ENCODE peak calls at places on chromosomes 3 and 15, in four cellular contexts. Z is cardiac fibroblast, F is prostate gland, L is fibroblast of pulmonary artery. B is an unnamed sample.

GRCh38 chr3:130671545-130671944 is 75.1 kb downstream of the PIK3R4 start:
- DNase-seq in Z (no peak), F (no peak), L (no peak), B (no peak)

GRCh38 chr3:25237602-25238001 is 190.5 kb upstream of the RARB start:
- DNase-seq in Z (no peak), F (no peak), L (no peak), B (no peak)

GRCh38 chr15:31352283-31352880 is 25.7 kb downstream of the KLF13 start:
- DNase-seq in Z (no peak), F (no peak), L (no peak), B (peak)

GRCh38 chr3:174333640-174334039 is 525.5 kb upstream of the NAALADL2 start:
- DNase-seq in Z (no peak), F (peak), L (no peak), B (no peak)

GRCh38 chr3:61420136-61420759 is 141.1 kb upstream of the PTPRG start:
- DNase-seq in Z (no peak), F (no peak), L (no peak), B (no peak)

GRCh38 chr3:40827942-40828688 is 303.4 kb downstream of the ZNF621 start:
- DNase-seq in Z (peak), F (no peak), L (peak), B (no peak)

GRCh38 chr15:69297642-69298353 is 914 bp upstream of the PAQR5 start:
- DNase-seq in Z (no peak), F (no peak), L (no peak), B (no peak)

GRCh38 chr3:14545251-14545635 is 5.1 kb upstream of the GRIP2 start:
- DNase-seq in Z (no peak), F (no peak), L (no peak), B (no peak)

GRCh38 chr15:43165801-43166325 is 19.3 kb upstream of the CCNDBP1 start:
- DNase-seq in Z (no peak), F (no peak), L (no peak), B (no peak)

GRCh38 chr3:58333206-58334012 is 717 bp downstream of the PXK start:
- DNase-seq in Z (peak), F (peak), L (peak), B (no peak)

GRCh38 chr15:82044373-82045178 is 1.2 kb downstream of the MEX3B start:
- DNase-seq in Z (peak), F (peak), L (peak), B (peak)

GRCh38 chr3:23845817-23846216 is 40.1 kb downstream of the UBE2E1 start:
- DNase-seq in Z (no peak), F (no peak), L (no peak), B (no peak)

GRCh38 chr3:170429050-170429449 is 10.4 kb downstream of the CLDN11 start:
- DNase-seq in Z (peak), F (no peak), L (peak), B (no peak)

GRCh38 chr15:33292718-33293307 is 18.0 kb upstream of the RYR3 start:
- DNase-seq in Z (peak), F (peak), L (peak), B (peak)

GRCh38 chr15:93170320-93170719 is 81.3 kb upstream of the RGMA start:
- DNase-seq in Z (no peak), F (no peak), L (no peak), B (no peak)

GRCh38 chr15:70395164-70395563 is 297.4 kb upstream of the TLE3 start:
- DNase-seq in Z (no peak), F (no peak), L (no peak), B (no peak)

GRCh38 chr3:74844428-74844827 is 230.0 kb upstream of the CNTN3 start:
- DNase-seq in Z (no peak), F (no peak), L (no peak), B (no peak)

GRCh38 chr15:42836251-42836650 is 84.3 kb downstream of the TTBK2 start:
- DNase-seq in Z (no peak), F (no peak), L (peak), B (peak)

DNA sequence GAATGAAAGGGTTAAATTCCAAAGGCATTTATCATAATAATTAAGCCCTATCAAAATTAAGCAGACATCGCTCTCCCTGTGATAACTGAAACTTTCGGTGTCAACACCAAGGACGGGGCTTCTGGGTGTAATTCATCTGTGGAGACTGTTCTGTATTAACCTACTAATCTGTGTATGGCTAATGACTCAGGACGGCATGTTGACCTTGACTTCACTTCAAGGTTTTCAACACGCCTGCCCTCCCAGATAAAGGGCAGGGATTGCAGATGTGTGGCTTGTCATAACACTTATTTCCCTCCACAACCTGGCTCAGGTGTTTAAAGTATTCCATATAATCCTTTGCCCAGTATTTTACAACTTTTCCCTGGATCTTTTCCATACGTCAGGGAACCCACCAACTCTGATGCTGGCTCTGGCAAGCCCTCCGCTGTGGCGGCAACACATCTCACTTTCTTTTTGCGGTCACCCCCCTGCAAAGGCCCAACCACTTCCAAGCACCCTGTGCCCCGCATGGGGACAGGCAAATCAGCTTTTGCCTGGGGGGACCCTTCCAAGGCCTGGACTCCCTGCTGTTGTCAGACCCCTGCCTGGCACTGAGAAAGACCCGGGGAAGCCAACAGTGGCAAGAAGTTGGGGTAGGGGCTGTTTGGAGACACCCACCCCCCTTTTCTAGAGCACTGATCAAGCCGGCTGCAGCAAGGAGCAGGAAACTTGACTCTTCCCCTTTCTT is 93.2 kb upstream of the MEF2A start:
- DNase-seq in Z (no peak), F (no peak), L (no peak), B (no peak)
- H3K4me3 ChIP-seq in Z (no peak), F (no peak), L (no peak), B (no peak)

GRCh38 chr15:39438795-39439577 is 141.9 kb upstream of the THBS1 start:
- DNase-seq in Z (no peak), F (no peak), L (peak), B (no peak)
- TF ChIP-seq CTCF in Z (no peak), F (no peak), L (peak), B (no peak)

DNA sequence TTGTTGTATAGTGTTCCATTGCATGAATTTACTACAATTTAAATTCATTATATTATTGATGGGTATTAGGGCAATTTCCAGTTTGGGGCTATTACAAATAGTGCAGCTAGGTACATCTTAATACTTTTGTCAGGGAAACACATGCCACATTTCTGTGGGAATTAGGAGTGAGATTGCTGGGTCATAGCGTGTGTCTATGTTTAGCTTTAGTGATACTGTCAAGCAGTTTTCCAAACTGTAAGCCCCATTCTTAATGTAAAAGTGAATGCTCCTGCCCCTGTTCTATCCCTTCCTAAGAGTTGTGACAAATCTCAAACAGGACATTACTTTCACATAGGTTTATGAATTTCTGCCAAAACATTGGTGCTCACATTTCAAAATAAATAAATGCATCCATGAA is 184.5 kb upstream of the ANKRD28 start:
- DNase-seq in Z (no peak), F (no peak), L (no peak), B (no peak)
- H3K4me3 ChIP-seq in Z (no peak), F (no peak), L (no peak), B (peak)

GRCh38 chr3:167497903-167498302 is 24.1 kb upstream of the SERPINI2 start:
- DNase-seq in Z (no peak), F (no peak), L (no peak), B (no peak)

GRCh38 chr3:167487556-167487955 is 13.7 kb upstream of the SERPINI2 start:
- DNase-seq in Z (no peak), F (no peak), L (no peak), B (no peak)

GRCh38 chr3:167489571-167489970 is 15.7 kb upstream of the SERPINI2 start:
- DNase-seq in Z (no peak), F (no peak), L (no peak), B (no peak)

GRCh38 chr3:167491626-167492025 is 17.8 kb upstream of the SERPINI2 start:
- DNase-seq in Z (no peak), F (no peak), L (no peak), B (no peak)

DNA sequence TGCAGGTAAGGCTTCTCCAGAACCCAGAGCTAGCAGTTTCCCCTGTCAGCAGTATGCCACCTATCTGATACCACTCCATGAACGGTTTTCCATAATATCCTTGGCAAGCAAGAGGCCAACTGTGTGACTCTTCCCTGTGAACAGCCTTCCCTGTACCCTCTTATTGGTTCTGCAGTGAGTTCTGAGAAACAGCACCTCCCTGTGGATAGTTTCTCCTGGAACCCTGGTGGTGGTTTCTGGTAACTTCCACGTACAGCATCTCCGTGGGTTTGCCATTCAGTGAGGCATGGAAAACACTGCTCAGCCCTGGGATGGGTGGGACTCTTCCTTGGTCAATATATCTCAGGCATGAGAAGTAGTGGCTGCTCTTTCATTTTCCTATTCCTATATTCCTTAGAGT is 19.4 kb upstream of the SERPINI2 start:
- DNase-seq in Z (no peak), F (no peak), L (no peak), B (no peak)
- TF ChIP-seq CTCF in Z (no peak), F (no peak), L (peak), B (no peak)

DNA sequence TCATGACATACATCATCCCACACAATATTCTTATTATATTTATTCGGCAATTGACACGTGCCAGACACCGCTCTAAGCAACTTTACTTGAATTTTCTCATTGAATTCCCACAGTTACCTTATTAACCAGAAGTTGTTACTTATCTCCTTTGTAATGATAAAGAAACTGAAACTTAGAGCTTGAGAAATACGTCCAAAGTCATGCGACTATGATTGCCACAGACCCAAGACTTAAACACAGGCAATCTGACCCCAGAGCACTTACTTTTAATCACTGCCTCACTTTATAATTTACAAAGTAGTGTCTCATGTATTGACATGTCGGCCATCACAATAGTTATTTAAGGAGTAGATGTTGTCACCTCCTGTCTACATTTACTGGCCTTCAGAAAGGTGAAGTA is 64.7 kb downstream of the ATP13A4 start:
- DNase-seq in Z (no peak), F (no peak), L (no peak), B (no peak)
- H3K4me3 ChIP-seq in Z (no peak), F (no peak), L (no peak), B (no peak)

GRCh38 chr3:52385157-52385556 is 59.7 kb downstream of the SEMA3G start:
- DNase-seq in Z (peak), F (no peak), L (peak), B (peak)
- TF ChIP-seq CTCF in Z (peak), F (no peak), L (peak), B (peak)

GRCh38 chr3:124467980-124468902 is 262.0 kb upstream of the UMPS start:
- DNase-seq in Z (peak), F (peak), L (peak), B (peak)
- H3K4me3 ChIP-seq in Z (no peak), F (no peak), L (no peak), B (no peak)

GRCh38 chr15:48642795-48643194 is 2.7 kb downstream of the FBN1 start:
- DNase-seq in Z (peak), F (no peak), L (no peak), B (no peak)

GRCh38 chr15:48638966-48639365 is 6.5 kb downstream of the FBN1 start:
- DNase-seq in Z (no peak), F (no peak), L (no peak), B (no peak)

GRCh38 chr15:48643776-48644497 is 1.6 kb downstream of the FBN1 start:
- DNase-seq in Z (peak), F (no peak), L (no peak), B (no peak)

GRCh38 chr15:48643236-48643635 is 2.3 kb downstream of the FBN1 start:
- DNase-seq in Z (peak), F (no peak), L (no peak), B (no peak)

GRCh38 chr15:48641416-48641815 is 4.1 kb downstream of the FBN1 start:
- DNase-seq in Z (peak), F (no peak), L (peak), B (peak)
- TF ChIP-seq CTCF in Z (peak), F (peak), L (peak), B (peak)

GRCh38 chr15:80836223-80836622 is 57.1 kb downstream of the CEMIP start:
- DNase-seq in Z (no peak), F (no peak), L (no peak), B (no peak)
- H3K4me3 ChIP-seq in Z (no peak), F (no peak), L (no peak), B (no peak)

B was measured in foreskin fibroblast.